ENCODE peak calls at places on chromosomes 6 and 20, in eight cellular contexts. A, S, Y, W, Z, C, N and T are unnamed samples.

GRCh38 chr20:8568068-8568467 is 436.0 kb downstream of the PLCB1 start:
- DNase-seq in A (no peak), S (no peak), Y (no peak), W (no peak), Z (no peak), C (no peak), N (no peak), T (no peak)

GRCh38 chr20:49097159-49097558 is 51.0 kb downstream of the CSE1L start:
- DNase-seq in A (no peak), S (no peak), Y (no peak), W (no peak), Z (no peak), C (no peak), N (no peak), T (no peak)

GRCh38 chr20:1456300-1456699 is 10.3 kb downstream of the NSFL1C start:
- DNase-seq in A (no peak), S (no peak), Y (no peak), W (no peak), Z (no peak), C (no peak), N (no peak), T (no peak)

GRCh38 chr6:105184921-105185320 is 5.1 kb upstream of the POPDC3 start:
- DNase-seq in A (no peak), S (no peak), Y (no peak), W (no peak), Z (no peak), C (peak; percentile 46), N (no peak), T (no peak)

GRCh38 chr6:161406633-161407032 is 132.8 kb upstream of the AGPAT4 start:
- DNase-seq in A (no peak), S (no peak), Y (no peak), W (no peak), Z (no peak), C (peak; percentile 59), N (no peak), T (no peak)

GRCh38 chr6:96980142-96980541 is 55.6 kb downstream of the KLHL32 start:
- DNase-seq in A (no peak), S (no peak), Y (no peak), W (no peak), Z (no peak), C (no peak), N (no peak), T (no peak)

GRCh38 chr6:110390404-110390803 is 25.0 kb downstream of the DDO start:
- DNase-seq in A (no peak), S (no peak), Y (no peak), W (no peak), Z (no peak), C (no peak), N (no peak), T (no peak)

GRCh38 chr20:33654680-33655161 is 7.4 kb upstream of the C20orf144 start:
- DNase-seq in A (no peak), S (peak; percentile 71), Y (no peak), W (no peak), Z (no peak), C (no peak), N (no peak), T (no peak)

GRCh38 chr6:108009894-108010293 is 51.9 kb upstream of the SEC63 start:
- DNase-seq in A (no peak), S (no peak), Y (no peak), W (no peak), Z (no peak), C (no peak), N (no peak), T (no peak)

GRCh38 chr6:15254074-15254975 is 8.5 kb downstream of the JARID2 start:
- DNase-seq in A (no peak), S (no peak), Y (no peak), W (no peak), Z (no peak), C (peak; percentile 79), N (peak; percentile 41), T (no peak)

GRCh38 chr6:25250878-25251277 is 28.3 kb upstream of the CARMIL1 start:
- DNase-seq in A (no peak), S (no peak), Y (no peak), W (no peak), Z (no peak), C (no peak), N (no peak), T (no peak)

GRCh38 chr6:13488896-13489237 is 1.5 kb upstream of the GFOD1 start:
- DNase-seq in A (no peak), S (no peak), Y (no peak), W (no peak), Z (no peak), C (no peak), N (no peak), T (no peak)

GRCh38 chr6:79076881-79077641 is 993 bp downstream of the PHIP start:
- DNase-seq in A (peak; percentile 87), S (peak; percentile 79), Y (peak; percentile 93), W (peak; percentile 82), Z (peak; percentile 72), C (peak; percentile 93), N (peak; percentile 96), T (peak; percentile 82)

GRCh38 chr20:24704899-24705298 is 235.5 kb downstream of the SYNDIG1 start:
- DNase-seq in A (no peak), S (no peak), Y (no peak), W (no peak), Z (no peak), C (no peak), N (no peak), T (no peak)

GRCh38 chr20:63587256-63587655 is 13.2 kb upstream of the HELZ2 start:
- DNase-seq in A (no peak), S (no peak), Y (no peak), W (no peak), Z (no peak), C (no peak), N (no peak), T (no peak)

GRCh38 chr6:155026366-155027045 is 31.4 kb downstream of the TIAM2 start:
- DNase-seq in A (no peak), S (no peak), Y (no peak), W (no peak), Z (no peak), C (peak; percentile 91), N (no peak), T (no peak)

GRCh38 chr6:116180375-116180774 is 54.4 kb upstream of the COL10A1 start:
- DNase-seq in A (no peak), S (no peak), Y (no peak), W (no peak), Z (no peak), C (no peak), N (no peak), T (no peak)

GRCh38 chr6:15266423-15266996 is 20.6 kb downstream of the JARID2 start:
- DNase-seq in A (no peak), S (no peak), Y (no peak), W (no peak), Z (no peak), C (peak; percentile 68), N (no peak), T (no peak)

GRCh38 chr6:13568970-13569369 is 5.4 kb upstream of the SIRT5 start:
- DNase-seq in A (no peak), S (no peak), Y (no peak), W (no peak), Z (no peak), C (no peak), N (no peak), T (no peak)

GRCh38 chr6:29005183-29005885 is at the start of gene ZNF311:
- DNase-seq in A (no peak), S (no peak), Y (no peak), W (peak; percentile 27), Z (no peak), C (no peak), N (peak; percentile 34), T (no peak)

GRCh38 chr6:44431118-44431725 is 43.7 kb downstream of the CDC5L start:
- DNase-seq in A (no peak), S (peak; percentile 71), Y (peak; percentile 23), W (peak; percentile 7), Z (no peak), C (peak; percentile 60), N (peak; percentile 56), T (no peak)

GRCh38 chr20:62832212-62832922 is 15.5 kb downstream of the COL9A3 start:
- DNase-seq in A (no peak), S (no peak), Y (peak; percentile 67), W (no peak), Z (no peak), C (no peak), N (no peak), T (no peak)

GRCh38 chr6:165847407-165848098 is 184.5 kb upstream of the PDE10A start:
- DNase-seq in A (no peak), S (no peak), Y (peak; percentile 1), W (no peak), Z (no peak), C (no peak), N (no peak), T (no peak)

GRCh38 chr6:98875375-98875774 is 41.0 kb downstream of the POU3F2 start:
- DNase-seq in A (no peak), S (no peak), Y (no peak), W (no peak), Z (no peak), C (no peak), N (no peak), T (no peak)

GRCh38 chr20:5056801-5057599 is 55.7 kb upstream of the SLC23A2 start:
- DNase-seq in A (peak; percentile 49), S (no peak), Y (no peak), W (peak; percentile 29), Z (peak; percentile 63), C (peak; percentile 19), N (no peak), T (peak; percentile 57)

GRCh38 chr20:63580796-63581461 is 6.9 kb upstream of the HELZ2 start:
- DNase-seq in A (peak; percentile 45), S (no peak), Y (peak; percentile 23), W (peak; percentile 54), Z (peak; percentile 69), C (no peak), N (peak; percentile 55), T (peak; percentile 51)

GRCh38 chr6:34447915-34448314 is 18.0 kb upstream of the PACSIN1 start:
- DNase-seq in A (no peak), S (peak; percentile 59), Y (no peak), W (no peak), Z (no peak), C (no peak), N (no peak), T (no peak)

GRCh38 chr6:18363746-18364145 is 23.4 kb upstream of the RNF144B start:
- DNase-seq in A (no peak), S (no peak), Y (no peak), W (no peak), Z (no peak), C (no peak), N (peak; percentile 11), T (no peak)

GRCh38 chr6:29723666-29724588 is 693 bp downstream of the HLA-F start:
- DNase-seq in A (peak; percentile 58), S (no peak), Y (no peak), W (peak; percentile 86), Z (peak; percentile 64), C (peak; percentile 20), N (peak; percentile 68), T (peak; percentile 76)

GRCh38 chr6:17015551-17016381 is 86.1 kb upstream of the STMND1 start:
- DNase-seq in A (peak; percentile 26), S (no peak), Y (no peak), W (peak; percentile 9), Z (peak; percentile 5), C (no peak), N (no peak), T (peak; percentile 8)

GRCh38 chr20:37566590-37567330 is 39.1 kb upstream of the BLCAP start:
- DNase-seq in A (no peak), S (no peak), Y (no peak), W (no peak), Z (no peak), C (no peak), N (no peak), T (no peak)

GRCh38 chr6:72824833-72825232 is 203.0 kb downstream of the KCNQ5 start:
- DNase-seq in A (no peak), S (no peak), Y (no peak), W (no peak), Z (no peak), C (no peak), N (no peak), T (no peak)

GRCh38 chr6:139364302-139364981 is 10.0 kb downstream of the CITED2 start:
- DNase-seq in A (no peak), S (peak; percentile 74), Y (peak; percentile 70), W (no peak), Z (no peak), C (peak; percentile 43), N (peak; percentile 63), T (no peak)

GRCh38 chr20:52031574-52032303 is 159.8 kb downstream of the ZFP64 start:
- DNase-seq in A (no peak), S (no peak), Y (no peak), W (no peak), Z (peak; percentile 11), C (peak; percentile 97), N (no peak), T (no peak)